ENCODE peak calls at places on chromosomes 4 and X, in seven cellular contexts. I, Y, U, W, V, K and N are unnamed samples.

GRCh38 chr4:164615964-164616363 is 138.0 kb upstream of the SMIM31 start:
- DNase-seq in I (no peak), Y (no peak), U (no peak), W (no peak), V (no peak), K (no peak), N (no peak)

GRCh38 chrX:41634284-41634683 is 54.5 kb upstream of the GPR34 start:
- DNase-seq in I (peak), Y (no peak), U (no peak), W (no peak), V (peak), K (peak), N (no peak)

GRCh38 chrX:439719-440118 is 53.0 kb upstream of the PPP2R3B start:
- DNase-seq in I (no peak), Y (no peak), U (no peak), W (no peak), V (no peak), K (no peak), N (no peak)

GRCh38 chr4:114385195-114385985 is 213.2 kb upstream of the UGT8 start:
- DNase-seq in I (no peak), Y (no peak), U (no peak), W (no peak), V (no peak), K (no peak), N (no peak)

GRCh38 chrX:130120746-130121504 is 10.6 kb upstream of the ELF4 start:
- DNase-seq in I (peak), Y (peak), U (peak), W (peak), V (peak), K (peak), N (no peak)

GRCh38 chrX:39564751-39565150 is 533.0 kb downstream of the BCOR start:
- DNase-seq in I (no peak), Y (no peak), U (no peak), W (no peak), V (no peak), K (no peak), N (no peak)

GRCh38 chrX:68428431-68428830 is 4.9 kb downstream of the OPHN1 start:
- DNase-seq in I (peak), Y (no peak), U (no peak), W (no peak), V (no peak), K (no peak), N (no peak)

GRCh38 chrX:87663421-87663820 is 145.8 kb downstream of the KLHL4 start:
- DNase-seq in I (no peak), Y (no peak), U (no peak), W (no peak), V (no peak), K (no peak), N (no peak)

GRCh38 chr4:41140410-41140809 is 73.9 kb downstream of the APBB2 start:
- DNase-seq in I (no peak), Y (no peak), U (no peak), W (no peak), V (no peak), K (no peak), N (no peak)

GRCh38 chrX:21975827-21976226 is 35.3 kb downstream of the SMS start:
- DNase-seq in I (peak), Y (no peak), U (no peak), W (no peak), V (no peak), K (no peak), N (no peak)
- TF ChIP-seq CTCF in I (peak), Y (peak), U (peak), W (no peak), V (no peak), K (peak), N (no peak)

GRCh38 chr4:182862166-182862875 is 54.9 kb downstream of the DCTD start:
- DNase-seq in I (no peak), Y (no peak), U (no peak), W (no peak), V (no peak), K (no peak), N (no peak)
- TF ChIP-seq CTCF in I (no peak), Y (no peak), U (peak), W (no peak), V (no peak), K (no peak), N (peak)

DNA sequence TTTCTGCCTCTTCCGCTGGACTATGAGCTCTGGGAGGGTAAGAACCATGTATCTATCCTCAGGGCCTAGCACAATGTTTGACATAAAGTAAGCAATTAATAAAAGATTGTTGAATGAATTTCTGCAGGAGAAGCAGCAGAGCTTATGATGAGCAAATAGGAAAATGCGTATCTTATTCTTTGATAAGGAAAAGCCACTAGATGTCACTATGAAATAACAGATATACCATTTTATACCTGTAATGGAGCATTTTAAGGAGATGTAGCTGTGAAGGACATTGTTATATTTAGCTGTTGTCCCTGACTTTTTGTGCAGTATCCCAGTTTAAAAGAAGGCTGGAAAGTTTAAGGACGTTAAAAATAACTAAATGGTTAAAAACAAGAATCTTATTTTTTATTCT is 147.2 kb upstream of the MBNL3 start:
- DNase-seq in I (peak), Y (no peak), U (no peak), W (no peak), V (no peak), K (no peak), N (no peak)
- TF ChIP-seq CTCF in I (no peak), Y (no peak), U (no peak), W (no peak), V (no peak), K (no peak), N (no peak)

GRCh38 chrX:86133761-86134160 is 14.5 kb upstream of the DACH2 start:
- DNase-seq in I (peak), Y (no peak), U (no peak), W (no peak), V (no peak), K (peak), N (no peak)
- TF ChIP-seq CTCF in I (peak), Y (no peak), U (peak), W (no peak), V (no peak), K (peak), N (peak)

DNA sequence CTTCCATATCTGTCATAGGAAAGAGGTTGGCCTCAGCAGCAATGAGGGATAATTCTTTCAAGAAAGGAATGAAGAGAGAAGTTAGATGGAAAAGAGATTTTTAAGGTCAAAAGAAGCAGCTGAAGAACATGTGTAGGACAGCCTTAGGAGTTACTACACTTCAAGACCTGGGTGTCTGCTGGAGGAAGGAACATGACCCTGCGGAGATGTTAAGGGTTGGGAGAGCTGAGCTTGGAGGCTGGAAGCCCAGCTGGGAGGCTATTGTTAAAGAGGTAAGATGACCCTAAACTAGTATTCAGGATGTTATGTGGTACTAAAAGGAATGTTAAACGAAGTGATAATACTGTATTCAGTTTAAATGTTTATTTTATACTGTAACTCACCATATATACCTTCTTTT is 15.0 kb downstream of the HADH start:
- DNase-seq in I (no peak), Y (no peak), U (no peak), W (no peak), V (no peak), K (no peak), N (no peak)
- TF ChIP-seq CTCF in I (no peak), Y (no peak), U (no peak), W (no peak), V (no peak), K (no peak), N (no peak)

DNA sequence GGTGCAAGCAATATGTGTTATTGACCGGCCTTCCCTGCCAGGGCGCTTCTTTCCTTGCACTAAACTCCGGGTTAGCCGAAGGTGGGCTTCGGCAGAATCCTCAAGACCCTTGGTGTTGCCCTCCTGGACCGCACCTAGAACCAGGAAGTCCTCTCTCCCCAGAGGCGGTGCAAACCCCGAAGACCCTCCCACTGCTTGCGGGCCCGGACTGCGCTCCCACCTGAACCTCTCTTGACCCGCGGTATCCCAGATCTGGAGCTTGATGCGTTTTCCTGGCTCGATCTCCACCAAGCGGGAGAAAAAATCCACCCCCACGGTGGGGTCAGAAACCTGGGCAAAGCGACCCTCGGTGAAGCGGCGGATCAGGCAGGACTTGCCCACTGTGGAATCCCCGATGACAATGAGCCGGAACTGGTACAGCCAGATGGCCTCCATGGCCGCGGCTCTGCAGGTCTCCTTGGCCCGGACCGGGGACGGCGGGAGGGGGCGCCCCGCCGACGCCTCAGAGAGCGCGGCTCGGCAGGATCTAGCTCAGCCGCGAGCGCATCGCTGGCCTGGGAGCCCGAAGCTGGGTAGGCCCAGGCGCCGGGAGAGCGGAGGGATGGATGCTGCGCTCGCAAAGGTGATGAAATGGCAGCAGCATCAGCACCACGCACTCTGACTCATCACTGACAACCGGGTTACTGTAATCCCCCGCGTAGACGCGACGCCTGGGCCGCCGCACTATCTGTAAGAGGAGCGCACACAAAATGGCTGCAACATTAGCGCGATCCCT is at the start of gene RAB39B:
- DNase-seq in I (peak), Y (peak), U (peak), W (peak), V (peak), K (peak), N (peak)
- TF ChIP-seq CTCF in I (no peak), Y (no peak), U (no peak), W (no peak), V (no peak), K (no peak), N (no peak)

GRCh38 chr4:38360201-38360600 is 303.8 kb upstream of the KLF3 start:
- DNase-seq in I (no peak), Y (no peak), U (no peak), W (no peak), V (no peak), K (no peak), N (no peak)
- TF ChIP-seq CTCF in I (no peak), Y (no peak), U (no peak), W (no peak), V (no peak), K (no peak), N (no peak)

DNA sequence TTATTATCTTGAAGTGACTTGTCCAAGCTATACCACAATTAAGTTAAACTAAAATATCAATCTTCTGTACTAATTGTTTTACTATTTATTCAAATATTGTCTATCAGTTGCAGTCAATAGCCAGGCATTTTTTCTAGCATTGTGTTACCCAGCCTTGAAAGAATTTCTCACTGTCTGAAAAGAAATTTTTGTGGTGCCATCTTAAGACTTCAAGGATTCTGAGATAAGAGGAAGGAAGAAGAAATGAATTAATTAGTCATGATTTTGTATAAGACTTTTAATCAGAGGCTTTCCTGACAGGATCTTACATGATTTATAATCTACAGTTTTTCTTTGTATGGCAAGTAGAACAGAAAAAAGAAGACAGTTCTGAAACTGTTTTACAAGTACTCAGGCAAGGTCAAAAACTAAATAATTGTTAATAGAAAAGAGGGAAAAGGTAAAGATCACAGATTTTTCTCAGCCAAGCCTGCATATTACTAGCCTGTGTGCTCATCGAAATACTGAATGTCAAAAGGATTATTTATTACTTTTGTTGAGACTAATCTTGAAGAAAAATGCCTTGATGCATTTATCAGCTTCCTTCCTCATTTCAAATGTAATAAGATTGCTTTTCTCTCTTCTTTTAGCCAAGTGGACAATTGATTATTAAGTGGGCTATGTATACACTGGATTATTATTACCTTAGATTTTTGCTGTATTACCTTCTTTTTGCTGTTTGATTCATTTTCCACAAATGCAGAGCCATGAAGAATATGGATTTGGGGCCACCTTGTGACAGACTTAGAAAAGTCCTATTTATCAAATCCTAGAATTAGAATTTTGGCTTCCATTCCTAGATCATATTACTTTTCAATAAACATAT is 53.8 kb downstream of the CXCL1 start:
- DNase-seq in I (peak), Y (no peak), U (no peak), W (no peak), V (no peak), K (no peak), N (no peak)
- TF ChIP-seq CTCF in I (peak), Y (no peak), U (peak), W (peak), V (no peak), K (peak), N (peak)

DNA sequence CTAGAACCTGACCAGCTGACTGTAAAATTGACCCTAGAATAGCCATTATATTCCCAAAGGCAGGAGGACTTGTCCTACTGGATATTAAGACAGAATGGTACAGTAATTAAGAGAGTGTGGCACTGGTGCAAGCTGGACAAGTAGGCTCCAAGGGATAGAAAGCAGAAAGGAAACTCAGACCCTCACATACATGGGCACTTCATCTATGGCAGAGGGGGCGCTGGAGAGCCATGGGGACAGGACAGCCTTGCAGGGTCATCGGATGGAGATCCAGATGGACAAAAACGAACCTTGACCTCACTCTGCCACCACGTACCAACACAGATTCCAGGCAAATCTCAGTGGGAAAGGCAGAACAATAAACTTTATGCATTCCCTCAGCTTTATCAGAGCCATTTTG is 40.6 kb downstream of the GAB3 start:
- DNase-seq in I (no peak), Y (no peak), U (no peak), W (no peak), V (no peak), K (no peak), N (no peak)
- TF ChIP-seq CTCF in I (no peak), Y (no peak), U (no peak), W (no peak), V (no peak), K (no peak), N (no peak)

GRCh38 chr4:78923459-78924312 is 15.6 kb downstream of the PAQR3 start:
- DNase-seq in I (no peak), Y (no peak), U (no peak), W (no peak), V (no peak), K (no peak), N (no peak)
- TF ChIP-seq CTCF in I (no peak), Y (no peak), U (peak), W (no peak), V (no peak), K (peak), N (no peak)